ENCODE peak calls at places on chromosome X, in eight cellular contexts. F, V, R, G, I, A, N and M are unnamed samples.

GRCh38 chrX:23332888-23333821 is 1.5 kb upstream of the PTCHD1 start:
- DNase-seq in F (peak), I (no peak), R (no peak), V (no peak), A (no peak), G (peak), N (no peak), M (no peak)

GRCh38 chrX:148600581-148600980 is 100.2 kb downstream of the AFF2 start:
- DNase-seq in N (no peak), A (no peak), G (no peak), V (no peak), F (no peak), I (no peak), R (no peak), M (no peak)

GRCh38 chrX:86930419-86930818 is 587.2 kb upstream of the KLHL4 start:
- DNase-seq in V (no peak), R (no peak), A (no peak), N (no peak), G (no peak), F (no peak), I (no peak), M (no peak)

GRCh38 chrX:109890910-109891502 is 111.9 kb upstream of the TMEM164 start:
- DNase-seq in R (peak), A (no peak), G (peak), F (peak), N (peak), I (peak), V (peak), M (peak)

GRCh38 chrX:33160273-33160672 is 51.1 kb downstream of the DMD start:
- DNase-seq in N (no peak), R (no peak), I (no peak), V (no peak), F (no peak), A (no peak), G (no peak), M (no peak)

GRCh38 chrX:72663737-72664136 is 50.4 kb downstream of the PHKA1 start:
- DNase-seq in F (no peak), V (no peak), I (no peak), R (no peak), A (no peak), G (no peak), N (no peak), M (no peak)

GRCh38 chrX:103640401-103641155 is 11.8 kb downstream of the TCEAL1 start:
- DNase-seq in I (no peak), R (no peak), G (no peak), A (no peak), F (no peak), V (no peak), N (no peak), M (no peak)

GRCh38 chrX:107135076-107135964 is 16.7 kb upstream of the RBM41 start:
- DNase-seq in I (peak), V (peak), R (peak), F (no peak), G (no peak), A (no peak), N (peak), M (no peak)

GRCh38 chrX:138127314-138127713 is 561.4 kb downstream of the ZIC3 start:
- DNase-seq in V (no peak), G (no peak), F (no peak), R (no peak), N (no peak), I (no peak), A (no peak), M (no peak)

GRCh38 chrX:105463483-105463882 is 243.0 kb upstream of the TEX13A start:
- DNase-seq in F (no peak), A (no peak), R (no peak), I (no peak), N (no peak), V (no peak), G (no peak), M (no peak)

GRCh38 chrX:53716328-53717088 is 30.0 kb upstream of the HUWE1 start:
- DNase-seq in N (no peak), R (no peak), V (no peak), A (peak), F (no peak), I (no peak), G (no peak), M (peak)

GRCh38 chrX:12751887-12752286 is 39.3 kb upstream of the PRPS2 start:
- DNase-seq in R (no peak), I (no peak), V (no peak), A (no peak), N (no peak), F (no peak), G (no peak), M (no peak)
- TF ChIP-seq REST in R (no peak), I (no peak), V (no peak), A (no peak), N (no peak), F (no peak), G (no peak), M (no peak)

GRCh38 chrX:46953597-46953996 is 41.4 kb downstream of the JADE3 start:
- DNase-seq in A (no peak), R (no peak), F (peak), G (no peak), I (no peak), N (no peak), V (no peak), M (no peak)
- TF ChIP-seq REST in A (no peak), R (no peak), F (no peak), G (no peak), I (no peak), N (no peak), V (no peak), M (no peak)

GRCh38 chrX:994780-995179 is 217.7 kb downstream of the CRLF2 start:
- DNase-seq in A (no peak), I (no peak), N (no peak), F (no peak), G (no peak), R (no peak), V (no peak), M (no peak)

DNA sequence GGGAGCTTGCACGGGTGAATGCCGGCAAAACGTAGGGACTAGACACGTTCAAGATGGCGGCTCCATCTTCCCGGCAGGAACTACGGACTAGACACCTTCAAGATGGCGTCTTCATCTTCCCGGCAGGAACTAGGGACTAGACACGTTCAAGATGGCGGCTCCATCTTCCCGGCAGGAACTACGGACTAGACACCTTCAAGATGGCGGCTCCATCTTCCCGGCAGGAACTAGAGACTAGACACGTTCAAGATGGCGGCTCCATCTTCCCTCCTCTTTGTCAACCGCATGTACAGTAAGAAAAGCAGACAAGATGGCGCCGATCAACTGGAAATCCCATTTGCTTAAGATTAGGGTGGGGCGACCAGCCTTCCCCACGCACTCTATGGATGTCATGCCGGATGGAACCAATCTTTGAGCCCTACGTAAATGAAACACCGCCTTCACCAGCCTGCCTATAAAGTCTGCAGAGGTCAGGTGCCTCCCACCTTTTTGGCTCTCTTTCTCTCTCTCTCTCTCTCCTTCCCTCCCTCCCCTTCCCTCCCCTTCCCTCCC is 222.4 kb downstream of the CRLF2 start:
- DNase-seq in F (no peak), I (peak), V (peak), R (peak), G (no peak), N (peak), A (peak), M (peak)
- TF ChIP-seq REST in F (no peak), I (no peak), V (no peak), R (no peak), G (no peak), N (no peak), A (no peak), M (no peak)

GRCh38 chrX:37746951-37747350 is 32.9 kb upstream of the CYBB start:
- DNase-seq in F (no peak), V (no peak), G (no peak), A (no peak), N (no peak), I (no peak), R (no peak), M (no peak)

GRCh38 chrX:37745354-37745753 is 34.5 kb upstream of the CYBB start:
- DNase-seq in I (peak), R (peak), V (peak), G (peak), A (peak), F (peak), N (peak), M (peak)

GRCh38 chrX:37745835-37746234 is 34.0 kb upstream of the CYBB start:
- DNase-seq in F (no peak), R (no peak), A (no peak), G (no peak), V (no peak), N (no peak), I (no peak), M (peak)

GRCh38 chrX:37746268-37746931 is 33.5 kb upstream of the CYBB start:
- DNase-seq in A (peak), N (no peak), I (no peak), F (no peak), R (no peak), V (no peak), G (no peak), M (peak)
- TF ChIP-seq REST in A (no peak), N (no peak), I (no peak), F (no peak), R (no peak), V (no peak), G (no peak), M (peak)